ENCODE peak calls at places on chromosomes 13 and 19, in four cellular contexts. N, L, Y and K are unnamed samples.
A peak's percentile ranks its signal among the peaks of the same experiment; 100 is the strongest.

GRCh38 chr13:114067381-114067885 is 65.0 kb downstream of the RASA3 start:
- DNase-seq in L (no peak), Y (peak; percentile 68), N (no peak), K (no peak)

GRCh38 chr13:99797716-99798115 is 173.9 kb downstream of the ZIC5 start:
- DNase-seq in L (no peak), N (no peak), Y (no peak), K (no peak)

GRCh38 chr19:32403291-32403995 is 2.1 kb upstream of the DPY19L3 start:
- DNase-seq in Y (no peak), N (no peak), L (peak; percentile 23), K (no peak)

GRCh38 chr13:39401756-39402155 is 201.2 kb downstream of the LHFPL6 start:
- DNase-seq in Y (no peak), L (peak; percentile 15), N (no peak), K (no peak)

GRCh38 chr19:56066152-56067023 is 54.7 kb downstream of the ZNF787 start:
- DNase-seq in L (peak; percentile 93), Y (peak; percentile 19), N (peak; percentile 89), K (peak; percentile 39)

GRCh38 chr13:74575729-74576125 is 441.5 kb upstream of the KLF12 start:
- DNase-seq in Y (peak; percentile 33), N (peak; percentile 90), L (peak; percentile 27), K (no peak)

GRCh38 chr19:47110521-47111080 is 3.0 kb downstream of the ZC3H4 start:
- DNase-seq in L (peak; percentile 15), Y (no peak), N (no peak), K (no peak)

GRCh38 chr13:51805925-51806324 is 2.0 kb upstream of the DHRS12 start:
- DNase-seq in Y (no peak), N (no peak), L (no peak), K (no peak)

GRCh38 chr13:49098198-49098597 is 121.9 kb upstream of the MLNR start:
- DNase-seq in N (peak; percentile 4), L (no peak), Y (peak; percentile 99), K (no peak)

GRCh38 chr13:52845766-52846566 is 2.5 kb downstream of the PCDH8 start:
- DNase-seq in Y (no peak), L (no peak), N (peak; percentile 88), K (no peak)

GRCh38 chr13:99085846-99086148 is 107.9 kb upstream of the DOCK9 start:
- DNase-seq in N (no peak), L (no peak), Y (no peak), K (no peak)

GRCh38 chr13:64314286-64314685 is 2898.6 kb upstream of the PCDH20 start:
- DNase-seq in L (no peak), Y (peak; percentile 61), N (no peak), K (no peak)

GRCh38 chr19:2428756-2429711 is 1.6 kb upstream of the TIMM13 start:
- DNase-seq in L (no peak), Y (no peak), N (no peak), K (no peak)

GRCh38 chr19:31349160-31349881 is at the start of gene TSHZ3:
- DNase-seq in Y (peak; percentile 87), L (peak; percentile 58), N (peak; percentile 89), K (no peak)

GRCh38 chr13:80276371-80277289 is 64.3 kb downstream of the SPRY2 start:
- DNase-seq in Y (peak; percentile 23), N (no peak), L (no peak), K (peak; percentile 15)
- TF ChIP-seq MXI1 in Y (no peak), N (no peak), L (no peak), K (no peak)

DNA sequence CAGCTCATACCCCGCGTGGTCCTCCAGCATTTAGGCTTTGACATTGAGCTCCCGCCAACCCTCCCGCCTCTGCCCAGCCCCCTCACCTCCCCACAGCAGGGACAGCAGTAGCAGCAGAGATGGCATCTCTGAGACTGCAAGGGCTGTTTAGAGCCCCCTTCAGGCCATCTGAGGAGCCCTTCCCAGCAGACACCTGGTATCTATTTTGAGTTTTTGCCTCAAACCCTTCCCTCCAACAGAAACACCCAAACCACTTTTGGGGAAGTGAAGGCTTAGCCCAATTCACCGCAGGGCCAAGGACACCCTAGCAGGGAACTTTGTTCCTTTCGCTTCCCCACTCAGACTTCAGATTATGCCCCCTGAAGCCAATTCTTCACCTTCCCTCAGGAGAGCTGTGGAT is 6.3 kb upstream of the ZNF175 start:
- DNase-seq in N (no peak), Y (no peak), L (peak; percentile 43), K (no peak)
- TF ChIP-seq MXI1 in N (no peak), Y (no peak), L (no peak), K (no peak)

GRCh38 chr13:55553736-55554135 is 1587.0 kb upstream of the PRR20A start:
- DNase-seq in N (no peak), Y (no peak), L (no peak), K (no peak)
- TF ChIP-seq MXI1 in N (no peak), Y (no peak), L (no peak), K (no peak)

DNA sequence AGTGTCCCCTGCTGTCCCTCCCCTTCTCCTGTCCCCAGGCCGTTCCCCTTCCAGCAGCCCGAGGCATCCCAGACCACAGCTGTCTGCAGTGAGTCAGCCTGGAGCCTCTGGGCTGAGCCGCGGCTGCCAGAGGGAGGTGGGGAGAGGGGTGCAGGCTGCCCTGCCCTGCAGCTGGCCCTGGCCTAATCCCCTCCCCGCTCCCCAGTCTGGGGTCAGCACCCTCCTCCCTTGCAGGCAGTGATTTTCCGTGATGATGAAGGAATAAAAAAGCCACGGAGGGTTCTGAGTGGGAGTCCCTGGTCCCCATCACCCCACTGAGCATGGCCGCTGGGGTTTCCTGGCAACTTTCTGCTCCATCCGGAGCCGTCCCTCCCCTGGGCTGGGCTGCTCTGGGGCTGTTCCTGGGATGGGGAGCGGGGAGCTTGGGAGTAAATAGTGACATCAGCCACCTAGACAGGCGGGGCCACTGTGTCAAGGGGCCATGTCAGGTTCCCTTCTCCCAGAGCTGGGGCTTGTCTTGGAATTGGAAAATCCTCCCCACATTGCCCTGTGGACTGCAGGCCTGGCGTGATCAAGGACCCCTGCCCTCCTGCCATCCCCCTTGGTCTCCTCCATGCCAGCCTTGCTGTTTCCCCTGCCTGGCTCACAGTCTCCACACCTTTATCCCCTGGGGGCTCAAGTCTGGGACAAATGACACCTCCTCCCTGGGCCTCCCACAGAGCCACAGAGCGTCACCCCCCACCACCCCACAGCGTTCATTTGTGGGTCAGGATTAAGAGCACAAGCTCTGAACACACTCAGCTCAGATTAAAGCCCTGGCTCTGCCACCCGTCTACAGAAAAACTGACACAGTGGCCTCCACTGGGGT is 16.7 kb downstream of the SPC24 start:
- DNase-seq in Y (peak; percentile 77), N (peak; percentile 61), L (peak; percentile 30), K (peak; percentile 54)
- TF ChIP-seq MXI1 in Y (no peak), N (no peak), L (no peak), K (no peak)

DNA sequence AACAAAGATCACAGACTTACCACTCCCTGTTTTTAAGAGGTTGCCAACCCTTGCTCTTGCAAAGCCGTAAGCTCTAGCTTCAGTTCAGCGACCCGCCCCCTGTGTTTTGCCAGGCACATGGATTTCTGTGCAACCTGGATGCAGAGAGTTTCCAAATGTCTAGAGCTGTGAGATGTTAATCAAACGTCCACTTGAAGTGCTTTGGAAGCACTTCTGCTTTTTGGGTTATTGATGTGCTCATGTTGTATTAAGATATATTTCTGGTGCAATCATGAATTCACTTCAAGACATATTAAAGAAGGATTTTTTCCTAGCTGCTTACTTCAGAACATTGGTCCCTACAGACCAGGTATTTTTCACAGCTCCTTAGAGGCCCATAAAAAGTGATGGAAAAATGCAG is 59.6 kb downstream of the DLEU7 start:
- DNase-seq in L (no peak), N (no peak), Y (no peak), K (no peak)
- TF ChIP-seq MXI1 in L (no peak), N (no peak), Y (no peak), K (no peak)

GRCh38 chr19:50003810-50004419 is 21.3 kb downstream of the VRK3 start:
- DNase-seq in L (peak; percentile 51), N (no peak), Y (peak; percentile 97), K (no peak)
- TF ChIP-seq MXI1 in L (no peak), N (no peak), Y (peak; percentile 48), K (no peak)

GRCh38 chr13:111789420-111789819 is 277.5 kb upstream of the SOX1 start:
- DNase-seq in N (no peak), Y (no peak), L (no peak), K (no peak)

GRCh38 chr13:111789011-111789410 is 277.9 kb upstream of the SOX1 start:
- DNase-seq in N (no peak), L (no peak), Y (no peak), K (no peak)

GRCh38 chr13:111790621-111791020 is 276.3 kb upstream of the SOX1 start:
- DNase-seq in L (no peak), N (no peak), Y (no peak), K (no peak)

GRCh38 chr13:111791131-111791530 is 275.8 kb upstream of the SOX1 start:
- DNase-seq in L (no peak), N (no peak), Y (no peak), K (no peak)

DNA sequence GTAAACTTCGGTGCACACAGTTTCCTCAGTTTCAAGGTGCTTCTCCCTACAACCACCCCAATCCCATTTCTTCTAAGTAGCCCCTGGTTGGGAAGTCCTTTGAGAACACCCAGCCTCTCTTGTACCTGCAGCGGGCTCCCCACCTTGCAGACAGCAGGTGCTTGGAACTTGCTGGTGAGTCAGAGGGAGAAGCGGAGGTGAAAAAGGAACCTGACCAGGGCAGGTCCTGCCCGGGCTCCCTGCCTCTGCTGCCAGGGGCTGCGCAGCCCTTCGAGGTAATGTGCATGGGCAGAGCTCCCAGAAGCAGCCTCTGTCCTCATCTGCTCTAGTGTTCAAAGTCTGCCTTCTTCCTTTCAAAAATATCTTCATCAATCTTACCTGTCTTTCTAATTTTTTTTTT is 274.0 kb upstream of the SOX1 start:
- DNase-seq in Y (no peak), L (no peak), N (no peak), K (no peak)
- TF ChIP-seq MXI1 in Y (no peak), L (no peak), N (no peak), K (no peak)

DNA sequence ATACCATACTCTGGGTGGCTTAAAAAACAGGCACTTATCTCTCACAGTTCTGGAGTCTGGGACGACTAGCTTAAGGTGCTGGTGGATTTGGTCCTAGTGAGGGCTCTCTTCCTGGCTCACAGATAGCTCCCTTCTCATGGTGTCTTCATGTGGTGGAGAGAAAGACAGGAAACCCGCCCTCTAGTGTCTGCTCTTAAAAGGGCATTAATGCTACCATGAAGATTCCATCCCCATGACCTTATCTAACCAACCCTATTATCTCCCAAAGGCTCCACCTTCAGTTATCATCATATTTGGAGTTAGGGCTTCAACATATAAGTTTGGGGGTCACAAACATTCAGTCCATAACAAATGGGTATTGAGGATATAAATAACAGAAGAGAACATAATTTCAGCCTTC is 139.4 kb downstream of the HS6ST3 start:
- DNase-seq in Y (no peak), L (peak; percentile 21), N (peak; percentile 3), K (peak; percentile 21)
- TF ChIP-seq MXI1 in Y (no peak), L (no peak), N (no peak), K (no peak)

GRCh38 chr19:1258161-1258492 is 9.7 kb downstream of the MIDN start:
- DNase-seq in N (no peak), L (no peak), Y (no peak), K (no peak)

GRCh38 chr19:1260749-1261511 is 8.2 kb upstream of the CIRBP start:
- DNase-seq in L (peak; percentile 90), Y (peak; percentile 96), N (peak; percentile 97), K (peak; percentile 88)

GRCh38 chr19:1258707-1259205 is 10.4 kb downstream of the MIDN start:
- DNase-seq in Y (no peak), N (no peak), L (no peak), K (no peak)

GRCh38 chr19:1259873-1260748 is 9.0 kb upstream of the CIRBP start:
- DNase-seq in Y (no peak), L (no peak), N (no peak), K (no peak)

GRCh38 chr19:1259206-1259872 is 9.8 kb upstream of the CIRBP start:
- DNase-seq in L (no peak), N (peak; percentile 62), Y (peak; percentile 51), K (peak; percentile 86)
- TF ChIP-seq MXI1 in L (no peak), N (no peak), Y (no peak), K (no peak)